ENCODE peak calls at places on chromosomes 7 and 10, in four cellular contexts. One of them, this sample, is unnamed.

GRCh38 chr7:35727571-35727970 is 32.6 kb upstream of the HERPUD2 start:
- DNase-seq in omental fat pad: no peak
- DNase-seq in CD4-positive, alpha-beta T cell: no peak
- DNase-seq in tibial artery: no peak
- DNase-seq in this sample: no peak

GRCh38 chr10:72254891-72255568 is 18.7 kb upstream of the DDIT4 start:
- DNase-seq in omental fat pad: no peak
- DNase-seq in CD4-positive, alpha-beta T cell: no peak
- DNase-seq in tibial artery: peak
- DNase-seq in this sample: no peak

GRCh38 chr10:48456808-48457761 is 147.8 kb downstream of the ARHGAP22 start:
- DNase-seq in omental fat pad: no peak
- DNase-seq in CD4-positive, alpha-beta T cell: no peak
- DNase-seq in tibial artery: no peak
- DNase-seq in this sample: no peak

GRCh38 chr10:4503076-4503475 is 322.9 kb upstream of the AKR1E2 start:
- DNase-seq in omental fat pad: no peak
- DNase-seq in CD4-positive, alpha-beta T cell: no peak
- DNase-seq in tibial artery: no peak
- DNase-seq in this sample: no peak

GRCh38 chr7:20219446-20220292 is 2.5 kb upstream of the MACC1 start:
- DNase-seq in omental fat pad: no peak
- DNase-seq in CD4-positive, alpha-beta T cell: no peak
- DNase-seq in tibial artery: peak
- DNase-seq in this sample: no peak

GRCh38 chr7:25949672-25950487 is 202.1 kb upstream of the NFE2L3 start:
- DNase-seq in omental fat pad: no peak
- DNase-seq in CD4-positive, alpha-beta T cell: no peak
- DNase-seq in tibial artery: no peak
- DNase-seq in this sample: no peak

GRCh38 chr7:17709599-17709998 is 230.7 kb downstream of the SNX13 start:
- DNase-seq in omental fat pad: no peak
- DNase-seq in CD4-positive, alpha-beta T cell: no peak
- DNase-seq in tibial artery: no peak
- DNase-seq in this sample: no peak

GRCh38 chr10:42970451-42971250 is 106.2 kb upstream of the RET start:
- DNase-seq in omental fat pad: no peak
- DNase-seq in CD4-positive, alpha-beta T cell: no peak
- DNase-seq in tibial artery: peak
- DNase-seq in this sample: no peak

GRCh38 chr10:132443605-132443997 is 46.6 kb downstream of the PWWP2B start:
- DNase-seq in omental fat pad: no peak
- DNase-seq in CD4-positive, alpha-beta T cell: peak
- DNase-seq in tibial artery: no peak
- DNase-seq in this sample: no peak

GRCh38 chr7:154610903-154611302 is 392.0 kb downstream of the PAXIP1 start:
- DNase-seq in omental fat pad: no peak
- DNase-seq in CD4-positive, alpha-beta T cell: no peak
- DNase-seq in tibial artery: no peak
- DNase-seq in this sample: no peak

DNA sequence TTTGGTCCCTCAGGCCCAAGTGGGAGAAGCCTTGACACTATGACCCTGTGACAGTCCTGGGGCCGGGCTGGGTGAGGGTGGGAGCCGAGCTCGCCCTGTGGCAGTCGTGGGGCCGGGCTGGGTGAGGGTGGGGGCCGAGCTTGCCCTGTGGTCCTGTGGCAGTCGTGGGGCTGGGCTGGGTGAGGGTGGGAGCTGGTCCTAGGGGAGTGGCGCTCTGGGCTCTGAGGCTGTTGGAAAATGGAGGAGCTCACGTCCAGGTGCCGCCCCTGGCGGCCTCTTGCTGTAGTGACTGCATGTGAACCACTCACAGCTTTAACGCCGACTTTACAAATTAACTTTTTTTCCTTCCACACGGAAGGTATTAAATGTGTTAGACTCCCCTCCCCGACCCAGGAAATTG is 312.6 kb downstream of the WDR37 start:
- DNase-seq in omental fat pad: no peak
- DNase-seq in CD4-positive, alpha-beta T cell: no peak
- DNase-seq in tibial artery: no peak
- DNase-seq in this sample: no peak
- TF ChIP-seq CTCF in omental fat pad: no peak
- TF ChIP-seq CTCF in CD4-positive, alpha-beta T cell: no peak
- TF ChIP-seq CTCF in tibial artery: peak
- TF ChIP-seq CTCF in this sample: peak

DNA sequence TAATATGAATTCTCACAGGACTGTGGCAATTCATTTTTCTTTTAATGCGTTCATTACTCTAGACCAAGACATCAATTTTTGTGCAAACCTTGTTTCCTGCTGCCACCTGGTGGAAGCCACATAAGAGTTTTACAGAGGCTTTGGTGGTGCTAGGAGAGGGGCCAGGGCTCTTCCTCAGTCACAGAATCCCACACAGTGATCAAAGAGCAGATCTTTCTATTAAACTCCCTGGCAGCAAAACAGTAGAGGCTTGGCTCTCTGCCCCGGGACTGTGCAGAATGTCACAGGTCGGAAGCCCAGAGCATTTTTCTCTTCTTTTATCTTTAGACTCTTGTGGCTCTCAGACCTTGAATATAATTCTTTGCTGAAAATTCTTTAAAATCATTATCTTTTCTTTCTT is 506.4 kb upstream of the C7orf33 start:
- DNase-seq in omental fat pad: no peak
- DNase-seq in CD4-positive, alpha-beta T cell: no peak
- DNase-seq in tibial artery: no peak
- DNase-seq in this sample: no peak
- TF ChIP-seq CTCF in omental fat pad: no peak
- TF ChIP-seq CTCF in CD4-positive, alpha-beta T cell: no peak
- TF ChIP-seq CTCF in tibial artery: peak
- TF ChIP-seq CTCF in this sample: peak

GRCh38 chr7:40043164-40043563 is 91.3 kb downstream of the MPLKIP start:
- DNase-seq in omental fat pad: no peak
- DNase-seq in CD4-positive, alpha-beta T cell: no peak
- DNase-seq in tibial artery: no peak
- DNase-seq in this sample: no peak

DNA sequence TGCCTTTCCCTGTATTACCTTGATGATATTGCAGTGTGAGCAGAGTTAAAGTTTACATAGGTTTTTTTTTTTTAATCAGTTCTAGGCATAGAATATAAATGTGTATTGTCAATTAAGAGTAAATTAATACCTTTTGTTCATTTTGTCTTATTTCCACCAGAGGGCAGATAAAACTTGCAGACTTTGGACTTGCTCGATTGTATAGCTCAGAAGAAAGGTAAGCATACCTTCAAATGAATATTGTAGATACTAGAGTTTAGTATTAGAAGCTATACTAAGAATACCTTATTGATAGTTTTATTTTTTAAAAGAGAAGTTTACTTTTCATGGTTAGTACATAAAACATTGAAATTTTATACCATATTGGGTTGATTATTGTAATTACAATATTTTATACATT is 86.8 kb downstream of the MPLKIP start:
- DNase-seq in omental fat pad: no peak
- DNase-seq in CD4-positive, alpha-beta T cell: no peak
- DNase-seq in tibial artery: no peak
- DNase-seq in this sample: no peak
- TF ChIP-seq CTCF in omental fat pad: no peak
- TF ChIP-seq CTCF in CD4-positive, alpha-beta T cell: no peak
- TF ChIP-seq CTCF in tibial artery: no peak
- TF ChIP-seq CTCF in this sample: peak

GRCh38 chr7:141534757-141535737 is 16.2 kb upstream of the AGK start:
- DNase-seq in omental fat pad: no peak
- DNase-seq in CD4-positive, alpha-beta T cell: no peak
- DNase-seq in tibial artery: no peak
- DNase-seq in this sample: no peak

GRCh38 chr7:141528399-141528798 is 22.8 kb upstream of the AGK start:
- DNase-seq in omental fat pad: no peak
- DNase-seq in CD4-positive, alpha-beta T cell: no peak
- DNase-seq in tibial artery: no peak
- DNase-seq in this sample: no peak

GRCh38 chr7:141537906-141538305 is 13.3 kb upstream of the AGK start:
- DNase-seq in omental fat pad: no peak
- DNase-seq in CD4-positive, alpha-beta T cell: no peak
- DNase-seq in tibial artery: no peak
- DNase-seq in this sample: no peak

DNA sequence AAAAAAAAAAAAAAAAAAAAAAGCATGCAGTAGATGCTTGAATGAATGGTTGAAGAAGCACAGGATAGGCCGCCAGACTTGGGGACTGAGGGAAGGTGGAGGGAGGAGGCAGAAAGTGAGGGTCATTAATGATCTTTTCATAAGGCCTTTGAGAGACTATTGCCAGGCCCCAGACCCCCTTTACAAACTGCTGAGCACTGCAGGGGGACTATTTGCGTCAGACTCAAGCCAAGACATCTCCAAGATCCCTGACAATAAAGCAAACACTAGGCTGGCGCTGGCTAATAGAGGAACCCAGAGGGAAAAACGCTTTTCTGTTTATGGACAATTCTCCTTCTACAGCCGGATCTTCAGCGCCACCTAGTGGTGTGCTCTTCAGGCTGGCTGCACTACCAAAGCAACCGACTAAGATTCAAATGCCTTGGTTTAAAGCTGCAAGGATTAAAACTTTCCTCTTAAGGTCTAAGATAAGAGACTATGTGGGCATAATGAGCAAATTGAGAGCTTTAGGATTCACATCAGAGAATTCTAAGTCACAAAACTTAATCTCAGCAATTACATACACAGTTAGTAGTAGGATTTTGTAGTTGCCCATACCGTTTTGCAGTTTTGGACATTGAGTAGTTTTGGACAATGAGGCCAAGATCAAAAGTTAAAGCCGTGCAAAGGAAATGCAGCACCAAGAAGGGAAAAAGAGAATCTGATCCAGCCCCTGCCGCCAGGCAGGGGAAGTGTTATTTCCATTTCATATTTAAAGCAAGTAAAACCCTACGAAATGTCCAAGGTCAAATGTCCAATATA is 17.9 kb upstream of the AGK start:
- DNase-seq in omental fat pad: peak
- DNase-seq in CD4-positive, alpha-beta T cell: peak
- DNase-seq in tibial artery: no peak
- DNase-seq in this sample: peak
- TF ChIP-seq CTCF in omental fat pad: peak
- TF ChIP-seq CTCF in CD4-positive, alpha-beta T cell: peak
- TF ChIP-seq CTCF in tibial artery: peak
- TF ChIP-seq CTCF in this sample: peak

GRCh38 chr10:79127151-79127961 is 58.6 kb downstream of the ZMIZ1 start:
- DNase-seq in omental fat pad: no peak
- DNase-seq in CD4-positive, alpha-beta T cell: no peak
- DNase-seq in tibial artery: peak
- DNase-seq in this sample: no peak
- TF ChIP-seq CTCF in omental fat pad: no peak
- TF ChIP-seq CTCF in CD4-positive, alpha-beta T cell: no peak
- TF ChIP-seq CTCF in tibial artery: no peak
- TF ChIP-seq CTCF in this sample: no peak

GRCh38 chr7:3068568-3068967 is 24.9 kb upstream of the CARD11 start:
- DNase-seq in omental fat pad: no peak
- DNase-seq in CD4-positive, alpha-beta T cell: no peak
- DNase-seq in tibial artery: no peak
- DNase-seq in this sample: no peak

GRCh38 chr7:3065724-3066143 is 22.1 kb upstream of the CARD11 start:
- DNase-seq in omental fat pad: no peak
- DNase-seq in CD4-positive, alpha-beta T cell: peak
- DNase-seq in tibial artery: no peak
- DNase-seq in this sample: no peak

GRCh38 chr7:3067606-3068005 is 23.9 kb upstream of the CARD11 start:
- DNase-seq in omental fat pad: no peak
- DNase-seq in CD4-positive, alpha-beta T cell: no peak
- DNase-seq in tibial artery: no peak
- DNase-seq in this sample: no peak

GRCh38 chr7:3067193-3067592 is 23.5 kb upstream of the CARD11 start:
- DNase-seq in omental fat pad: no peak
- DNase-seq in CD4-positive, alpha-beta T cell: no peak
- DNase-seq in tibial artery: no peak
- DNase-seq in this sample: no peak

GRCh38 chr7:3066506-3066905 is 22.8 kb upstream of the CARD11 start:
- DNase-seq in omental fat pad: no peak
- DNase-seq in CD4-positive, alpha-beta T cell: no peak
- DNase-seq in tibial artery: no peak
- DNase-seq in this sample: no peak
- TF ChIP-seq CTCF in omental fat pad: no peak
- TF ChIP-seq CTCF in CD4-positive, alpha-beta T cell: no peak
- TF ChIP-seq CTCF in tibial artery: no peak
- TF ChIP-seq CTCF in this sample: no peak

DNA sequence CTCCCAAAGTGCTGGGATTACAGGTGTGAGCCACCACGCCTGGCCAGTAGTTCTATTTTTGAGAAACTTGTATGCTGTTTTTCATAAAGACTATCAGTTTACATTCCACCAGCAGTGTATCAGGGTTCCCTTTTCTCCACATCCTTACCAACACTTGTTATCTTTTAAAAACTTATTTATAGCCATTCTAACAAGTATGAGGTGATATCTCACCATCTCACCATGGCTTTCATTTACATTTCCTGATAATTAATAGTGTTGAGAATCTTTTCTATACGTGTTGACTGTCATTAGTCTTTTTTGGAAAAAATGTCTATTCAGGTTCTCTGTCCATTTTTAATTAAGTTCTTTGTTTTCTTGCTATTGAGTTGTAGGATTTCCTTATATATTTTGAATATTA is 416.1 kb downstream of the NEBL start:
- DNase-seq in omental fat pad: no peak
- DNase-seq in CD4-positive, alpha-beta T cell: no peak
- DNase-seq in tibial artery: no peak
- DNase-seq in this sample: no peak
- TF ChIP-seq CTCF in omental fat pad: no peak
- TF ChIP-seq CTCF in CD4-positive, alpha-beta T cell: no peak
- TF ChIP-seq CTCF in tibial artery: no peak
- TF ChIP-seq CTCF in this sample: no peak

GRCh38 chr7:105521027-105521730 is 892 bp downstream of the PUS7 start:
- DNase-seq in omental fat pad: no peak
- DNase-seq in CD4-positive, alpha-beta T cell: peak
- DNase-seq in tibial artery: peak
- DNase-seq in this sample: no peak

GRCh38 chr7:105519353-105519752 is 2.7 kb downstream of the PUS7 start:
- DNase-seq in omental fat pad: no peak
- DNase-seq in CD4-positive, alpha-beta T cell: no peak
- DNase-seq in tibial artery: no peak
- DNase-seq in this sample: no peak

GRCh38 chr7:105524840-105525239 is 2.8 kb upstream of the PUS7 start:
- DNase-seq in omental fat pad: no peak
- DNase-seq in CD4-positive, alpha-beta T cell: no peak
- DNase-seq in tibial artery: no peak
- DNase-seq in this sample: no peak

GRCh38 chr7:105521731-105522458 is at the start of gene PUS7:
- DNase-seq in omental fat pad: peak
- DNase-seq in CD4-positive, alpha-beta T cell: peak
- DNase-seq in tibial artery: peak
- DNase-seq in this sample: peak
- TF ChIP-seq CTCF in omental fat pad: no peak
- TF ChIP-seq CTCF in CD4-positive, alpha-beta T cell: no peak
- TF ChIP-seq CTCF in tibial artery: no peak
- TF ChIP-seq CTCF in this sample: peak

GRCh38 chr7:143975617-143976016 is 21.0 kb downstream of the OR2F1 start:
- DNase-seq in omental fat pad: no peak
- DNase-seq in CD4-positive, alpha-beta T cell: no peak
- DNase-seq in tibial artery: no peak
- DNase-seq in this sample: no peak
- TF ChIP-seq CTCF in omental fat pad: no peak
- TF ChIP-seq CTCF in CD4-positive, alpha-beta T cell: no peak
- TF ChIP-seq CTCF in tibial artery: no peak
- TF ChIP-seq CTCF in this sample: no peak